ENCODE peak calls at places on chromosomes 6 and 20, in five cellular contexts. N is T-helper 9 cell, V is NCI-H1105, F is NCI-H1436, B is non-pigmented ciliary epithelial cell. M is an unnamed sample.

GRCh38 chr6:148423601-148424270 is 81.1 kb downstream of the SASH1 start:
- DNase-seq in N (no peak), V (no peak), F (no peak), B (no peak), M (no peak)

GRCh38 chr20:818001-818664 is 15.4 kb upstream of the FAM110A start:
- DNase-seq in N (no peak), V (no peak), F (no peak), B (no peak), M (no peak)

GRCh38 chr6:27810768-27811298 is 101.4 kb downstream of the OR2B2 start:
- DNase-seq in N (no peak), V (no peak), F (no peak), B (no peak), M (no peak)

GRCh38 chr20:43667341-43668132 is 623 bp downstream of the MYBL2 start:
- DNase-seq in N (no peak), V (no peak), F (peak; percentile 83), B (no peak), M (no peak)

GRCh38 chr6:41786451-41787218 is 859 bp upstream of the TOMM6 start:
- DNase-seq in N (peak; percentile 88), V (peak; percentile 68), F (peak; percentile 78), B (no peak), M (peak; percentile 94)

GRCh38 chr6:75176076-75176582 is 29.7 kb downstream of the COL12A1 start:
- DNase-seq in N (no peak), V (no peak), F (no peak), B (no peak), M (no peak)

GRCh38 chr6:83051386-83052172 is 14.1 kb downstream of the UBE3D start:
- DNase-seq in N (no peak), V (peak; percentile 45), F (no peak), B (no peak), M (no peak)

GRCh38 chr20:400451-401275 is 7.4 kb upstream of the RBCK1 start:
- DNase-seq in N (no peak), V (no peak), F (no peak), B (no peak), M (no peak)

GRCh38 chr6:115720900-115721299 is 339.8 kb downstream of the FRK start:
- DNase-seq in N (no peak), V (no peak), F (no peak), B (no peak), M (no peak)

GRCh38 chr20:33933469-33933909 is 60.2 kb upstream of the RALY start:
- DNase-seq in N (peak; percentile 21), V (peak; percentile 30), F (peak; percentile 5), B (no peak), M (peak; percentile 70)

GRCh38 chr6:88561974-88562736 is 396.0 kb upstream of the CNR1 start:
- DNase-seq in N (no peak), V (no peak), F (no peak), B (no peak), M (no peak)

GRCh38 chr6:10425973-10426780 is 11.3 kb upstream of the TFAP2A start:
- DNase-seq in N (no peak), V (no peak), F (peak; percentile 50), B (no peak), M (no peak)

GRCh38 chr20:24718696-24719095 is 230.4 kb upstream of the CST7 start:
- DNase-seq in N (no peak), V (no peak), F (no peak), B (no peak), M (no peak)

GRCh38 chr6:151098166-151098565 is 141.6 kb upstream of the AKAP12 start:
- DNase-seq in N (no peak), V (no peak), F (no peak), B (no peak), M (no peak)

GRCh38 chr6:96469312-96469711 is 52.3 kb upstream of the UFL1 start:
- DNase-seq in N (no peak), V (no peak), F (no peak), B (no peak), M (no peak)

GRCh38 chr6:168722397-168722796 is 281.4 kb downstream of the SMOC2 start:
- DNase-seq in N (no peak), V (no peak), F (no peak), B (no peak), M (no peak)

GRCh38 chr6:91476000-91476399 is 889.1 kb upstream of the MAP3K7 start:
- DNase-seq in N (no peak), V (no peak), F (peak; percentile 43), B (peak; percentile 26), M (no peak)

GRCh38 chr20:47546184-47547033 is 44.7 kb downstream of the NCOA3 start:
- DNase-seq in N (no peak), V (no peak), F (no peak), B (peak; percentile 84), M (no peak)

GRCh38 chr20:13220857-13221297 is at the start of gene ISM1:
- DNase-seq in N (peak; percentile 17), V (no peak), F (no peak), B (no peak), M (peak; percentile 43)

M was measured in Right ventricle myocardium superior.